ENCODE peak calls at places on chromosomes 1 and 21, in four cellular contexts. N is HCT116, O is omental fat pad, X is NB4. T is an unnamed sample.

GRCh38 chr1:115746021-115746690 is 22.4 kb downstream of the CASQ2 start:
- DNase-seq in N (no peak), X (no peak), O (no peak), T (no peak)

GRCh38 chr1:202237052-202237451 is 43.5 kb downstream of the LGR6 start:
- DNase-seq in O (no peak), N (peak), X (peak), T (no peak)

GRCh38 chr1:203954293-203954692 is 92.9 kb downstream of the SNRPE start:
- DNase-seq in X (no peak), N (no peak), O (no peak), T (no peak)

GRCh38 chr1:228379165-228379460 is 27.5 kb downstream of the TRIM11 start:
- DNase-seq in O (no peak), N (no peak), X (no peak), T (no peak)

GRCh38 chr1:96206451-96206850 is 515.1 kb upstream of the PTBP2 start:
- DNase-seq in N (no peak), X (no peak), O (no peak), T (no peak)

GRCh38 chr1:205304695-205305070 is 16.9 kb downstream of the NUAK2 start:
- DNase-seq in N (no peak), X (no peak), O (no peak), T (no peak)

GRCh38 chr1:99007366-99007765 is 2.7 kb upstream of the PLPPR5 start:
- DNase-seq in X (no peak), O (no peak), N (no peak), T (no peak)

GRCh38 chr1:201011616-201012015 is 11.9 kb downstream of the KIF21B start:
- DNase-seq in N (no peak), O (no peak), X (no peak), T (no peak)

GRCh38 chr1:174406421-174406820 is 41.3 kb upstream of the GPR52 start:
- DNase-seq in X (no peak), N (no peak), O (no peak), T (no peak)

GRCh38 chr1:240611619-240612490 is at the start of gene GREM2:
- DNase-seq in N (no peak), X (peak), O (no peak), T (peak)

GRCh38 chr1:44105810-44106209 is 12.8 kb upstream of the KLF17 start:
- DNase-seq in N (no peak), O (no peak), X (no peak), T (no peak)

GRCh38 chr1:154405762-154406571 is 824 bp downstream of the IL6R start:
- DNase-seq in N (no peak), X (peak), O (peak), T (peak)

GRCh38 chr1:93692983-93693591 is 11.4 kb upstream of the BCAR3 start:
- DNase-seq in X (no peak), N (peak), O (no peak), T (no peak)

GRCh38 chr1:23576338-23577055 is 17.2 kb upstream of the ID3 start:
- DNase-seq in X (no peak), O (no peak), N (no peak), T (no peak)

GRCh38 chr1:226588484-226588883 is 39.9 kb downstream of the STUM start:
- DNase-seq in O (no peak), X (no peak), N (no peak), T (no peak)

GRCh38 chr1:17128361-17128760 is 9.1 kb upstream of the PADI2 start:
- DNase-seq in N (peak), O (no peak), X (peak), T (peak)

GRCh38 chr1:156282143-156282478 is 514 bp downstream of the SMG5 start:
- DNase-seq in N (peak), O (no peak), X (no peak), T (no peak)

GRCh38 chr1:204192589-204193352 is 3.5 kb downstream of the KISS1 start:
- DNase-seq in O (no peak), X (no peak), N (no peak), T (no peak)

GRCh38 chr1:201214886-201215285 is 24.3 kb downstream of the IGFN1 start:
- DNase-seq in O (no peak), X (no peak), N (no peak), T (no peak)

GRCh38 chr1:238319957-238320356 is 429.2 kb upstream of the ZP4 start:
- DNase-seq in O (no peak), X (no peak), N (no peak), T (no peak)

GRCh38 chr1:204896787-204897469 is 26.3 kb downstream of the NFASC start:
- DNase-seq in N (no peak), O (no peak), X (no peak), T (no peak)

GRCh38 chr1:183881387-183882084 is 76.6 kb downstream of the RGL1 start:
- DNase-seq in N (no peak), X (no peak), O (no peak), T (no peak)

GRCh38 chr1:29413661-29414060 is 177.3 kb downstream of the PTPRU start:
- DNase-seq in X (no peak), N (no peak), O (no peak), T (no peak)

GRCh38 chr1:29416267-29416666 is 179.9 kb downstream of the PTPRU start:
- DNase-seq in N (no peak), O (no peak), X (no peak), T (no peak)

GRCh38 chr1:29415861-29416260 is 179.5 kb downstream of the PTPRU start:
- DNase-seq in X (no peak), O (no peak), N (no peak), T (no peak)

GRCh38 chr1:29414091-29414490 is 177.8 kb downstream of the PTPRU start:
- DNase-seq in X (no peak), O (no peak), N (no peak), T (no peak)

GRCh38 chr1:29415156-29415830 is 179.0 kb downstream of the PTPRU start:
- DNase-seq in O (no peak), N (peak), X (peak), T (no peak)
- TF ChIP-seq CTCF in O (no peak), N (peak), X (peak), T (no peak)

DNA sequence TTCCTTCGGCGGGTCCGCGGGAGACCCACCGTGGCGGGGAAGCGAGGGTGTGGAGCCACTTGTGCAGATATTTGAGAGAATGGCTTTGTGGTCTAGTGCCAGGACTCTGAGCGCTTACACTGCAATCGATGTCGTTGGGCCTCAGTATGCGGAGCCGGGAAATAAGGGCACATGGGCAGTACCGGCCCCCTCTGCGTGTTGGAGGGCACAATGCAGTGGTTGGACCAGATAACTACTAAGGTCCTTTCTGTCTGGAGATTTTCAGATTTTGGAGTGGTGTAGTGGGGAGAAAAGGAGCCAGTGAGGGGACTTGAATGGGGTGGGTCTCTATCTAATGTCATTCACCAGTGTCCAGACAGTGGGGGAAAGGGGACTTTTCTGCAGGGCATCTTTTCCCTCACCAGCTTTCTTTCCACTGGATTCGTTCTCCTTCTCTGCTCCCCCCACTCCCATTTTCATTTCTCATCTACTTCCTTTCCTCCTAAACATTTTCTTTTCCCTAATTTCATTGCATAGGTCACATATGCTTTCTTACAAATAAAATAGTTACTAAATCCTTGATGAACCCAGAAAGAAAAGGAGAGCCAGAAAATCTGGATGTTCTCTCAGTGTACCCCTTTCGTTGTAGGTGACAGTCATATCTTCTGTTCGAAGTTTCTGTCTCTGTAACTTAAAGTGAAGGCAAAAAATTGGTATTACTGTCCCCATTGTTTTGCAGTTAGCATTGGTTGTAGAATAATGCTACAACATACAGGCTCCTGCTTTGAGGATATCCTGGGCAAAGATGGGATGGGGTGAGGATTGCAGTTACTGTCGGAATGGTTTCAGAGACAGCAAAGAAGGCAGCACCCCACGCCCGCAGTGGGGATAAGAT is 1.4 kb downstream of the ATF3 start:
- DNase-seq in N (no peak), O (no peak), X (no peak), T (no peak)
- TF ChIP-seq CTCF in N (no peak), O (no peak), X (no peak), T (no peak)

GRCh38 chr21:45366931-45367401 is 38.0 kb upstream of the COL18A1 start:
- DNase-seq in X (no peak), N (no peak), O (peak), T (peak)
- TF ChIP-seq CTCF in X (no peak), N (no peak), O (no peak), T (peak)

GRCh38 chr1:116878804-116879477 is 30.8 kb upstream of the PTGFRN start:
- DNase-seq in N (peak), O (no peak), X (peak), T (no peak)
- TF ChIP-seq CTCF in N (no peak), O (no peak), X (no peak), T (no peak)

DNA sequence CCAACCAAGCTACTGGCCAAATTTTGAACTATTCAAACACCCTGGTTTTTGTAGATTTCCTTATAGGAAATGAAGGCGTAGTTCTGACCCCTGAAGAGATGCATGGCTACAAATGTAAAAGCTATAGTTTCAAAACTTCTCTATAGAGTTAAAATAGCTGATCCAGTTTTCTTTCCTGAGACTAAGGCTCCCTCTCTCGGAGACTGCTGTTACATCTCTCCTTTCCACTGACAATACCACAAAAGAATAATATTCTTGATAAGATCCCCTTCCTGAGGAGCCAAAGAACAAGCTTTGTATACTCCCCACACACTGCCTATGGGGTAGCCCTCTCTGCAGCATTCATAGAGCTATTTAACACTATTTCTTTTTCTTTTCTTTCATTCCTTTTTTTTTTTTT is 6.7 kb upstream of the CFAP126 start:
- DNase-seq in X (no peak), O (no peak), N (no peak), T (no peak)
- TF ChIP-seq CTCF in X (no peak), O (no peak), N (no peak), T (no peak)

GRCh38 chr1:33342041-33342723 is 21.3 kb upstream of the A3GALT2 start:
- DNase-seq in O (peak), N (no peak), X (no peak), T (peak)
- TF ChIP-seq CTCF in O (no peak), N (no peak), X (no peak), T (no peak)

GRCh38 chr1:82782599-82782998 is 981.9 kb downstream of the ADGRL2 start:
- DNase-seq in O (no peak), N (no peak), X (no peak), T (no peak)

GRCh38 chr1:82783025-82783424 is 982.3 kb downstream of the ADGRL2 start:
- DNase-seq in N (no peak), X (no peak), O (no peak), T (no peak)

GRCh38 chr1:82777240-82777639 is 976.5 kb downstream of the ADGRL2 start:
- DNase-seq in N (no peak), X (no peak), O (no peak), T (no peak)

GRCh38 chr1:82775402-82776000 is 974.8 kb downstream of the ADGRL2 start:
- DNase-seq in O (no peak), N (peak), X (peak), T (no peak)

GRCh38 chr1:82778612-82779011 is 977.9 kb downstream of the ADGRL2 start:
- DNase-seq in X (peak), N (no peak), O (no peak), T (no peak)
- TF ChIP-seq CTCF in X (peak), N (no peak), O (no peak), T (no peak)

GRCh38 chr1:109499661-109500536 is 6.0 kb downstream of the CYB561D1 start:
- DNase-seq in N (no peak), O (no peak), X (peak), T (no peak)
- TF ChIP-seq CTCF in N (peak), O (no peak), X (peak), T (peak)

GRCh38 chr1:209104646-209105045 is 478.9 kb upstream of the CAMK1G start:
- DNase-seq in X (no peak), N (no peak), O (no peak), T (no peak)

GRCh38 chr1:209105769-209106168 is 477.7 kb upstream of the CAMK1G start:
- DNase-seq in N (no peak), O (no peak), X (no peak), T (no peak)

GRCh38 chr1:209107535-209107934 is 476.0 kb upstream of the CAMK1G start:
- DNase-seq in X (no peak), N (no peak), O (no peak), T (no peak)

GRCh38 chr1:209106861-209107260 is 476.7 kb upstream of the CAMK1G start:
- DNase-seq in N (no peak), X (no peak), O (no peak), T (no peak)

GRCh38 chr1:209106237-209106741 is 477.2 kb upstream of the CAMK1G start:
- DNase-seq in X (no peak), O (no peak), N (no peak), T (no peak)
- TF ChIP-seq CTCF in X (no peak), O (no peak), N (no peak), T (no peak)

T was measured in AG09319.